ENCODE peak calls at places on chromosomes 2 and 18, in four cellular contexts. One of them, this sample, is unnamed.
A peak's percentile ranks its signal among the peaks of the same experiment; 100 is the strongest.

GRCh38 chr2:161983010-161983651 is 90.9 kb downstream of the DPP4 start:
- DNase-seq in transverse colon: no peak
- DNase-seq in K562: no peak
- DNase-seq in HepG2: no peak
- DNase-seq in this sample: no peak

GRCh38 chr2:107437265-107437664 is 389.4 kb upstream of the RGPD4 start:
- DNase-seq in transverse colon: no peak
- DNase-seq in K562: no peak
- DNase-seq in HepG2: no peak
- DNase-seq in this sample: no peak

GRCh38 chr2:238895901-238896600 is 48.2 kb downstream of the TWIST2 start:
- DNase-seq in transverse colon: peak; percentile 58
- DNase-seq in K562: no peak
- DNase-seq in HepG2: peak; percentile 29
- DNase-seq in this sample: peak; percentile 94

GRCh38 chr2:20079546-20080115 is 28.2 kb upstream of the LAPTM4A start:
- DNase-seq in transverse colon: no peak
- DNase-seq in K562: no peak
- DNase-seq in HepG2: no peak
- DNase-seq in this sample: no peak

GRCh38 chr2:27854224-27854623 is 36.0 kb downstream of the RBKS start:
- DNase-seq in transverse colon: peak; percentile 17
- DNase-seq in K562: no peak
- DNase-seq in HepG2: no peak
- DNase-seq in this sample: no peak

GRCh38 chr18:79791141-79791972 is 6.4 kb upstream of the KCNG2 start:
- DNase-seq in transverse colon: peak; percentile 24
- DNase-seq in K562: no peak
- DNase-seq in HepG2: peak; percentile 95
- DNase-seq in this sample: peak; percentile 96

GRCh38 chr2:38581193-38582147 is 21.3 kb downstream of the HNRNPLL start:
- DNase-seq in transverse colon: peak; percentile 36
- DNase-seq in K562: peak; percentile 29
- DNase-seq in HepG2: peak; percentile 80
- DNase-seq in this sample: no peak

GRCh38 chr2:52386433-52386832 is 1354.5 kb upstream of the NRXN1 start:
- DNase-seq in transverse colon: no peak
- DNase-seq in K562: no peak
- DNase-seq in HepG2: no peak
- DNase-seq in this sample: no peak

GRCh38 chr18:80200932-80201672 is 46.2 kb downstream of the PARD6G start:
- DNase-seq in transverse colon: no peak
- DNase-seq in K562: no peak
- DNase-seq in HepG2: no peak
- DNase-seq in this sample: no peak

GRCh38 chr2:64644240-64645013 is 9.3 kb downstream of the SERTAD2 start:
- DNase-seq in transverse colon: peak; percentile 72
- DNase-seq in K562: peak; percentile 89
- DNase-seq in HepG2: peak; percentile 62
- DNase-seq in this sample: peak; percentile 30

GRCh38 chr18:37552296-37552695 is 13.3 kb downstream of the CELF4 start:
- DNase-seq in transverse colon: no peak
- DNase-seq in K562: no peak
- DNase-seq in HepG2: no peak
- DNase-seq in this sample: no peak

GRCh38 chr2:218832520-218832919 is 917 bp upstream of the PRKAG3 start:
- DNase-seq in transverse colon: no peak
- DNase-seq in K562: no peak
- DNase-seq in HepG2: no peak
- DNase-seq in this sample: no peak

GRCh38 chr2:223941579-223942277 is 3.4 kb downstream of the WDFY1 start:
- DNase-seq in transverse colon: peak; percentile 37
- DNase-seq in K562: no peak
- DNase-seq in HepG2: no peak
- DNase-seq in this sample: peak; percentile 49

GRCh38 chr2:168107322-168107721 is 140.1 kb downstream of the STK39 start:
- DNase-seq in transverse colon: no peak
- DNase-seq in K562: no peak
- DNase-seq in HepG2: no peak
- DNase-seq in this sample: no peak

GRCh38 chr18:58313491-58314032 is 269.5 kb downstream of the NEDD4L start:
- DNase-seq in transverse colon: peak; percentile 71
- DNase-seq in K562: no peak
- DNase-seq in HepG2: peak; percentile 9
- DNase-seq in this sample: no peak

GRCh38 chr2:62856228-62857040 is 150.9 kb downstream of the EHBP1 start:
- DNase-seq in transverse colon: no peak
- DNase-seq in K562: no peak
- DNase-seq in HepG2: no peak
- DNase-seq in this sample: no peak

GRCh38 chr2:231263118-231263831 is 64.8 kb downstream of the ARMC9 start:
- DNase-seq in transverse colon: no peak
- DNase-seq in K562: no peak
- DNase-seq in HepG2: no peak
- DNase-seq in this sample: no peak

GRCh38 chr18:62828091-62828640 is 112.8 kb downstream of the PHLPP1 start:
- DNase-seq in transverse colon: no peak
- DNase-seq in K562: no peak
- DNase-seq in HepG2: no peak
- DNase-seq in this sample: no peak

GRCh38 chr2:39568561-39569006 is 97.1 kb upstream of the TMEM178A start:
- DNase-seq in transverse colon: no peak
- DNase-seq in K562: no peak
- DNase-seq in HepG2: peak; percentile 56
- DNase-seq in this sample: peak; percentile 45

GRCh38 chr18:63342206-63342605 is 22.6 kb upstream of the BCL2 start:
- DNase-seq in transverse colon: no peak
- DNase-seq in K562: peak; percentile 62
- DNase-seq in HepG2: no peak
- DNase-seq in this sample: no peak

GRCh38 chr18:58990720-58991119 is 126.0 kb downstream of the ZNF532 start:
- DNase-seq in transverse colon: no peak
- DNase-seq in K562: no peak
- DNase-seq in HepG2: no peak
- DNase-seq in this sample: no peak

DNA sequence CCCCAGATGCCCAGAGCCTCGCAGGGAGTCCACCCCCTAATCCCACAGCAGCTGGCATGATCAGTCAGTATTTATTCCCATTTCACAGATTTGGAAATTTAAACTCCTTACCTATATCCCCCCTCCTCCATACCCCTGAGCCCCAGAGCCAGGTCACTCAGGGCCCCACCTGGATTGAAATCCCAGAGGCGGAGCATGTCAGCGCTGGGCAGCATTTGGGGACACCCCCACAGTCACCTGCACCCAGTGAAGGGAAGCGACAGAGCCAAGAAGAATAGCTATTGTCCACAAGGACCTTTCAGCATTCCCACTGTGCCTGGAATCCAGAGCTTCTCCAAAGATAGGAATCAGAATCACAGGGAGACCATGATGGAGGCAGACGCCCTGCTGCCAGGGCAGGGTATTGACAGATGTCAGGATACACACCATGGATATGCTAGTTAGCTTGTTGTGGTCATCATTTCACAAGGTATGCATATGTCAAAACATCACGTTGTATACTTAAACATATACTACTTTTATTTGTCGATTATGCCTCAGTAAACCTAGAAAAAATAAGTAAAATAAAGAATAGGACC is 968 bp upstream of the ASTL start:
- DNase-seq in transverse colon: no peak
- DNase-seq in K562: no peak
- DNase-seq in HepG2: no peak
- DNase-seq in this sample: no peak
- H3K27me3 ChIP-seq in transverse colon: peaks cover 3% of the 10 kb centered on the region
- H3K27me3 ChIP-seq in K562: peaks cover 26% of the 10 kb centered on the region
- H3K27me3 ChIP-seq in HepG2: peaks cover 60% of the 10 kb centered on the region
- H3K27me3 ChIP-seq in this sample: peaks cover 2% of the 10 kb centered on the region

DNA sequence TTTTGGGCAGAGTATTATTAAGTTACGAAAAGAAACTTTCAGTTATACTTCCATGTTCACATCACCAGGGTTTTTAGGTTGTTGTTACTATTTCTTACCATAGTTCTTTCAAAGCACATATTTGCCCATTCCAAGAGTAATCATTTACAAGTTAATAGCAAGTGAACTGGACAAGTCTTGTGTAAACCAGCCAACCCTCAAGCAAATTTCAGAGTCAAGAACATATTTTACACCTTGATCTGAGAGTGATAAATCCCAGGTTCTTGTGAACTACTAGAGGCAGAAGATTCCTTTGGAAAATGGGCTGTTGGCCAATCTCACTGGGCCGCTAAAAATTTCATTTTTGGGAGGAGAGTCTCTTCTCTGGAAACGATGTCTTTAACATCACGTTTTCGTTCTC is 2.7 kb upstream of the ASAP2 start:
- DNase-seq in transverse colon: no peak
- DNase-seq in K562: no peak
- DNase-seq in HepG2: no peak
- DNase-seq in this sample: no peak
- H3K36me3 ChIP-seq in transverse colon: no peaks in the 10 kb centered on the region
- H3K36me3 ChIP-seq in K562: no peaks in the 10 kb centered on the region
- H3K36me3 ChIP-seq in HepG2: no peaks in the 10 kb centered on the region
- H3K36me3 ChIP-seq in this sample: no peaks in the 10 kb centered on the region

DNA sequence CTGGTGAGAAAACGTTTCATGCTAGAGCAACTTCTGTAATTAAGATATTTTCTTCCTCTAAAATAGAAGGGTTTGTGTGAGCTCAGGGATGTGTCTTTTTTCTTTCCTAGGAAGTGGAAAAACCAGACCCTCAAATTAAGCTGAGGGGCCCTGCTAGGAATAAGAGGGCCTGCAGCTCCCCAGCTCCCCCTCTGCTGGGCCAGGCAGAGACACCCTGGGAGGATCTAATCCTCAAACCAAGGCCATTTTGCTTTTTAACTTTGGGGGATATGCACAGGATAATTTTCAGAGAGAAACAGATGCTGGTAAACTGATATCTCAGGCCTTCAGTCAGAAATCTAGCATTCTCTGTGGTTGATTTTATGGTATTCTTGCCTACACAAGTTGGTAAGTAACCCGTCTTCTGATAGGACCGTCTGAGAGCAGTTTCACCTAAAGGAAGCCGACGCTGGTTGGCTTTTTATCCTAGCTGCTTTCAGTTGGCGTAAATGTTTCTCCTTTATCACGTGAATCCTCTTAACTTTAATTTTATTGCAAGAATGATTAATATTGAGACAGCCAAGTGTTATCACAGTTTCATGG is 34.8 kb downstream of the SNTG2 start:
- DNase-seq in transverse colon: no peak
- DNase-seq in K562: no peak
- DNase-seq in HepG2: no peak
- DNase-seq in this sample: no peak
- H3K27me3 ChIP-seq in transverse colon: no peaks in the 10 kb centered on the region
- H3K27me3 ChIP-seq in K562: no peaks in the 10 kb centered on the region
- H3K27me3 ChIP-seq in HepG2: peaks cover 38% of the 10 kb centered on the region
- H3K27me3 ChIP-seq in this sample: no peaks in the 10 kb centered on the region

GRCh38 chr2:241094172-241094571 is 7.9 kb downstream of the MTERF4 start:
- DNase-seq in transverse colon: no peak
- DNase-seq in K562: no peak
- DNase-seq in HepG2: no peak
- DNase-seq in this sample: no peak
- H3K36me3 ChIP-seq in transverse colon: peaks cover 67% of the 10 kb centered on the region
- H3K36me3 ChIP-seq in K562: peaks cover 73% of the 10 kb centered on the region
- H3K36me3 ChIP-seq in HepG2: peaks cover 20% of the 10 kb centered on the region
- H3K36me3 ChIP-seq in this sample: peaks cover 27% of the 10 kb centered on the region

DNA sequence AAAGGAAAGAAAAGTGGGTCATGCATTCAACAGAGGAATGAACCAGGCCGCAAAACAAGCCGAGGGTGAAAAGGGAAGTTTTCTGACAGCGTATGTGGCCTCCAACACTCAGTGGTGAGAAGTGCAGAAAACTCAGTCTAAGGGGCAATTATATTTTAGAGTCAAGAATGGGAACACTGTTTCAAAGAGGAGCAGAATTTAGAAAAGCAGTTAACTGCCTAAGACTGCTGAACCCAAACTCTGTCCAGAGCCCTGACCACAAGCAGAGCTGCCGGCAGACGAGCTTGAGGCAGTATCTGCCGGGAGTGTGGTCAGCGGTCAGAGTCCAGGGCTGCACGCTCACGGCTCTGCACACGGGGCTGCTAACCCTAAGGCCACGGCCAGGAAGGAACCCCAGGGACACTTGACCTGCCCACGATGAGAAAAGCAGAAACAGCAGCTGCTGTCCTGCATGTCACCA is 347.0 kb upstream of the ID2 start:
- DNase-seq in transverse colon: no peak
- DNase-seq in K562: no peak
- DNase-seq in HepG2: no peak
- DNase-seq in this sample: no peak
- H3K27me3 ChIP-seq in transverse colon: no peaks in the 10 kb centered on the region
- H3K27me3 ChIP-seq in K562: peaks cover 10% of the 10 kb centered on the region
- H3K27me3 ChIP-seq in HepG2: peaks cover 10% of the 10 kb centered on the region
- H3K27me3 ChIP-seq in this sample: no peaks in the 10 kb centered on the region

DNA sequence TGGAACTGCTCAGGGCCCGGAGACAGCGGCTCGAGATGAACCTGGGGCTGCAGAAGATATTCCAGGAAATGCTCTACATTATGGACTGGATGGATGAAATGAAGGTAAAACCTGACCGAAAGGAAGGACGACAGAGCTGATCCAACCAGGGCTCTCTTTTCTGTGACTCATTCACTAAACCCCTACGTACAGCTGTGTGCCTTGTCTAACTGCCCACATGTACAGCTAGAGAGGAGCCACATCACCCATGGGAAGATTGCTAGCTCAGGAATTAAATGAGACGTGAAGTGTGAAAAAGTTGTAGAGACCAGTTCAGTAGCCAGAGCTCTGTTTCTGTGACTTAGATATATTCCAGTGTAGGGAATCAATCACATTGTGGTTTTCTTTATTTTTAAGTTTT is 97.3 kb upstream of the EML6 start:
- DNase-seq in transverse colon: no peak
- DNase-seq in K562: no peak
- DNase-seq in HepG2: no peak
- DNase-seq in this sample: no peak
- H3K36me3 ChIP-seq in transverse colon: peaks cover 65% of the 10 kb centered on the region
- H3K36me3 ChIP-seq in K562: peaks cover 95% of the 10 kb centered on the region
- H3K36me3 ChIP-seq in HepG2: peaks cover 73% of the 10 kb centered on the region
- H3K36me3 ChIP-seq in this sample: peaks cover 33% of the 10 kb centered on the region

This sample was measured in BJ.